ENCODE peak calls at places on chromosomes 16 and 17, in ten cellular contexts. X is PC-9, U is esophagus squamous epithelium, P is cardiac muscle cell, I is SK-N-SH, Z is body of pancreas, B is mucosa of descending colon, G is WTC11, C is K562, K is AG10803. H is an unnamed sample.
A peak's percentile ranks its signal among the peaks of the same experiment; 100 is the strongest.

GRCh38 chr16:14502932-14503741 is 126.9 kb downstream of the PARN start:
- DNase-seq in X (peak; percentile 92), U (no peak), G (no peak), B (no peak), P (peak; percentile 57), C (peak; percentile 35), I (no peak), Z (no peak), K (peak; percentile 40), H (no peak)

GRCh38 chr16:84423416-84423837 is 55.1 kb downstream of the ATP2C2 start:
- DNase-seq in Z (no peak), G (no peak), C (peak; percentile 82), B (no peak), U (no peak), P (peak; percentile 42), I (peak; percentile 44), X (peak; percentile 53), K (peak; percentile 31), H (no peak)

GRCh38 chr17:63116967-63117366 is 150.9 kb downstream of the TANC2 start:
- DNase-seq in P (peak; percentile 47), C (no peak), Z (peak; percentile 40), B (no peak), X (no peak), I (peak; percentile 83), K (peak; percentile 21), U (no peak), G (no peak), H (peak; percentile 9)

GRCh38 chr17:80513892-80514291 is 30.7 kb upstream of the RPTOR start:
- DNase-seq in X (no peak), K (peak; percentile 34), U (no peak), B (no peak), Z (no peak), I (no peak), P (peak; percentile 40), G (no peak), C (no peak), H (no peak)

GRCh38 chr17:79658811-79659207 is 48.0 kb upstream of the RBFOX3 start:
- DNase-seq in Z (peak; percentile 28), I (peak; percentile 77), U (no peak), X (no peak), P (peak; percentile 45), C (peak; percentile 41), B (no peak), K (peak; percentile 4), G (peak; percentile 63), H (peak; percentile 55)

GRCh38 chr17:78387982-78388941 is 9.8 kb downstream of the PGS1 start:
- DNase-seq in U (no peak), Z (peak; percentile 22), K (no peak), I (no peak), X (no peak), B (no peak), C (no peak), G (no peak), P (peak; percentile 68), H (no peak)

GRCh38 chr16:705748-706188 is at the start of gene FBXL16:
- DNase-seq in U (no peak), X (no peak), B (no peak), P (no peak), K (no peak), G (no peak), C (peak; percentile 91), I (peak; percentile 98), Z (no peak), H (peak; percentile 58)

GRCh38 chr16:3727806-3728381 is 10.6 kb upstream of the TRAP1 start:
- DNase-seq in G (no peak), K (no peak), I (peak; percentile 21), Z (no peak), C (no peak), U (no peak), P (no peak), B (no peak), X (no peak), H (no peak)

GRCh38 chr17:51005768-51006167 is 114.9 kb downstream of the SPAG9 start:
- DNase-seq in P (no peak), U (no peak), B (no peak), C (no peak), K (no peak), I (no peak), G (no peak), Z (no peak), X (no peak), H (no peak)

GRCh38 chr17:51006601-51007000 is 114.1 kb downstream of the SPAG9 start:
- DNase-seq in U (no peak), X (no peak), P (peak; percentile 61), K (peak; percentile 66), B (no peak), G (no peak), Z (no peak), I (no peak), C (no peak), H (no peak)

GRCh38 chr17:51004249-51004648 is 116.4 kb downstream of the SPAG9 start:
- DNase-seq in U (no peak), Z (no peak), I (no peak), G (no peak), K (no peak), P (no peak), X (no peak), B (no peak), C (no peak), H (no peak)

DNA sequence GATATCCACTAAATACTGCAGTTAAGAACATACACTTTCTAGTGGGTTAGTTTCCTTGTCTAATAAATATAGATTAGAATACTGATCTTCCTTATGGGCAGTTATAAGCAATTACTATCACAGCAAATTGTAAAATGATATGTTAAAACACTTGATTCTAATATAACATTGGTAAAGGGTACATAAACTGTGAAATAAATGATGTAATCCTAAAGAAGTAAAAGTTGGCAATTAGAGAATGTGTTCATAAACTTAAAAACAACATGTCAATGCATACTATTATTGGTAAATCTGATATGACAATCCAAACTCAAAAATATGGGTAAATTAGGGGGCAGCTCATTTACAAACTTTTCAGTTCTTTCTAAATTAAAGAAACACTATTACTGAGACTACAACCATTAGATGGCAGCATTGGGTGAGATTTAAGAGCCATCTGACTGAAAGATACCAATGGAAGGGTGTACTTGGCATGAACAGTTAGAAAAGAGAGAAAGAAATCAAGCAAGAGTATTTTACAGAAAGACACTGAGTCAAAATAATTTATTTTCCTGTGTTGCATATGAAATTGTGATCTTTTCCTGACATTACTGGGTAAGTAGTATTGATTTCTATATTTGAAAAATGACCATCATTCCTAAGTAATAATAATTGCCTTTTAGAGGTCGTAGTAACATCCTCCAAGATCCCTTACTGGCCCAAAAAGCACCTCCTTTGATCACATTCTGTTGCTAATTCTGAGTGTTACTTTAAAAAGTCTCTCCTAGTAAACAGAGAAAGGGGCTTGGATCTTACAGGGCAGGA is 119.6 kb downstream of the SPAG9 start:
- DNase-seq in P (peak; percentile 87), C (peak; percentile 23), B (no peak), Z (no peak), K (peak; percentile 77), I (peak; percentile 63), X (peak; percentile 62), U (no peak), G (no peak), H (no peak)
- TF ChIP-seq CTCF in P (peak; percentile 47), C (no peak), B (no peak), Z (peak; percentile 71), K (peak; percentile 69), I (peak; percentile 89), X (peak; percentile 77), U (peak; percentile 54), G (no peak), H (peak; percentile 48)

GRCh38 chr17:61317779-61318178 is 81.9 kb upstream of the TBX2 start:
- DNase-seq in B (no peak), G (peak; percentile 24), Z (no peak), C (no peak), U (no peak), X (no peak), I (no peak), P (no peak), K (no peak), H (no peak)
- TF ChIP-seq CTCF in B (no peak), G (no peak), Z (no peak), C (no peak), U (no peak), X (no peak), I (no peak), P (no peak), K (no peak), H (no peak)

GRCh38 chr16:85563515-85564276 is 49.4 kb upstream of the GSE1 start:
- DNase-seq in Z (peak; percentile 66), X (no peak), P (peak; percentile 82), U (no peak), K (peak; percentile 34), I (peak; percentile 90), G (no peak), B (peak; percentile 91), C (peak; percentile 76), H (peak; percentile 68)
- TF ChIP-seq CTCF in Z (no peak), X (peak; percentile 18), P (no peak), U (no peak), K (no peak), I (peak; percentile 32), G (no peak), B (no peak), C (peak; percentile 77), H (peak; percentile 42)

GRCh38 chr16:87238371-87238715 is 78.8 kb downstream of the C16orf95 start:
- DNase-seq in U (no peak), C (no peak), B (no peak), I (no peak), X (no peak), P (no peak), G (no peak), K (no peak), Z (no peak), H (no peak)

GRCh38 chr16:87236516-87237115 is 80.6 kb downstream of the C16orf95 start:
- DNase-seq in P (no peak), I (no peak), B (no peak), Z (no peak), U (no peak), X (no peak), K (no peak), C (no peak), G (no peak), H (no peak)

GRCh38 chr16:87233928-87234327 is 83.3 kb downstream of the C16orf95 start:
- DNase-seq in G (peak; percentile 34), C (peak; percentile 25), Z (peak; percentile 40), B (no peak), I (no peak), K (peak; percentile 51), P (peak; percentile 68), X (no peak), U (no peak), H (no peak)

GRCh38 chr16:87234601-87235000 is 82.6 kb downstream of the C16orf95 start:
- DNase-seq in I (no peak), U (no peak), K (no peak), X (no peak), P (no peak), B (no peak), C (no peak), Z (no peak), G (no peak), H (no peak)

DNA sequence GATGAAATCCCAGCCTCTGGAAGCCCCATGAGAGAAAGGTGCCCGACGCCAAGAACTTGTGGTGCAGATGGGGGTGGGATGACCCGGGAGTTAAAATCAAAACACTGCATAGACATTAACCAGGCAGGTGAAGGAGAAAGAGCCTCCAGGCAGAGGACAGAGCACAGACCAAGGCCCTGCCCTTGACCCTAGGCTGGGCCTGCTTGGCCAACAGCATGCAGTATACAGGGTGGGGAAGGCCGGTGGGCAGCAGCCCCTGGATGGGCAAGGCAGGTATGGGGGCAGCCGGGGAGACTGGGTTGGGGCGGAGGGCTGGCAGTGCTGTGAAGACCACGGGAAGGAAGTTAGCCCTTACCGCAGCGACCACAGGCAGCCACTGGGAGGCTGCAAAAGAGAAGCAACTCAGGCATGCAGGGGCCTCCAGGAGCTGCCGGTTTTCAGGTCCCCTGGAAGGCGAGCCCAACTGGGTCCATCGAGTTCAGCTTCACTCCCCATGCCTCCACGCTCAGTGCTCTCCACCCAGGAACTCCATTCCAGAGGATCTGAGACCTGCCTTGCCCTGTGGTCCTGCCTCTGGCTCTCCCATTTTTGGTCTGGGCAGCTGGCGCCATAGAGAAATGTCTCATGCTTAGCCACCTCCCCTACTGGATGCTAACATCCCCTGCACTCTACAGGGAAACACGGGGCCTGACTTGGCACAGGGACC is 81.2 kb downstream of the C16orf95 start:
- DNase-seq in Z (no peak), I (no peak), K (no peak), G (peak; percentile 35), U (no peak), P (no peak), C (no peak), B (no peak), X (no peak), H (peak; percentile 26)
- TF ChIP-seq CTCF in Z (no peak), I (no peak), K (no peak), G (no peak), U (no peak), P (no peak), C (no peak), B (no peak), X (no peak), H (no peak)

H was measured in nephron progenitor cell.